ENCODE peak calls at places on chromosomes 6 and 20, in five cellular contexts. One of them, this sample, is unnamed.

GRCh38 chr6:35568967-35569606 is 56.4 kb upstream of the TULP1 start:
- DNase-seq in brain microvascular endothelial cell: no peak
- DNase-seq in neural progenitor cell: peak; percentile 63
- DNase-seq in transverse colon: peak; percentile 58
- DNase-seq in left cardiac atrium: peak; percentile 49
- DNase-seq in this sample: no peak

GRCh38 chr20:57548177-57549058 is 12.5 kb upstream of the PCK1 start:
- DNase-seq in left cardiac atrium: no peak
- DNase-seq in brain microvascular endothelial cell: peak; percentile 18
- DNase-seq in transverse colon: no peak
- DNase-seq in neural progenitor cell: no peak
- DNase-seq in this sample: no peak

GRCh38 chr6:18115356-18115755 is 7.1 kb downstream of the NHLRC1 start:
- DNase-seq in brain microvascular endothelial cell: no peak
- DNase-seq in left cardiac atrium: no peak
- DNase-seq in neural progenitor cell: no peak
- DNase-seq in transverse colon: no peak
- DNase-seq in this sample: no peak

GRCh38 chr20:60238992-60239655 is 280.9 kb downstream of the CDH26 start:
- DNase-seq in transverse colon: no peak
- DNase-seq in brain microvascular endothelial cell: no peak
- DNase-seq in left cardiac atrium: no peak
- DNase-seq in neural progenitor cell: peak; percentile 7
- DNase-seq in this sample: peak; percentile 88

GRCh38 chr20:6731951-6732580 is 35.4 kb upstream of the BMP2 start:
- DNase-seq in left cardiac atrium: peak; percentile 68
- DNase-seq in brain microvascular endothelial cell: no peak
- DNase-seq in neural progenitor cell: no peak
- DNase-seq in transverse colon: peak; percentile 24
- DNase-seq in this sample: no peak

GRCh38 chr6:133817460-133818047 is 71.4 kb upstream of the TCF21 start:
- DNase-seq in transverse colon: peak; percentile 16
- DNase-seq in neural progenitor cell: peak; percentile 41
- DNase-seq in brain microvascular endothelial cell: no peak
- DNase-seq in left cardiac atrium: no peak
- DNase-seq in this sample: no peak

GRCh38 chr6:14129572-14129971 is 12.0 kb downstream of the CD83 start:
- DNase-seq in left cardiac atrium: peak; percentile 46
- DNase-seq in transverse colon: peak; percentile 60
- DNase-seq in neural progenitor cell: peak; percentile 80
- DNase-seq in brain microvascular endothelial cell: peak; percentile 70
- DNase-seq in this sample: no peak

GRCh38 chr6:108549741-108550140 is 11.0 kb upstream of the FOXO3 start:
- DNase-seq in brain microvascular endothelial cell: peak; percentile 24
- DNase-seq in transverse colon: no peak
- DNase-seq in neural progenitor cell: no peak
- DNase-seq in left cardiac atrium: no peak
- DNase-seq in this sample: no peak

GRCh38 chr6:106517699-106518098 is 111.6 kb downstream of the RTN4IP1 start:
- DNase-seq in neural progenitor cell: no peak
- DNase-seq in brain microvascular endothelial cell: no peak
- DNase-seq in transverse colon: no peak
- DNase-seq in left cardiac atrium: no peak
- DNase-seq in this sample: no peak

GRCh38 chr6:13053080-13053479 is 275.3 kb downstream of the TBC1D7 start:
- DNase-seq in neural progenitor cell: no peak
- DNase-seq in left cardiac atrium: peak; percentile 22
- DNase-seq in brain microvascular endothelial cell: no peak
- DNase-seq in transverse colon: no peak
- DNase-seq in this sample: no peak